ENCODE peak calls at places on chromosomes 11 and 22, in eight cellular contexts. One of them, this sample, is unnamed.

GRCh38 chr11:57546869-57547518 is 9.6 kb downstream of the SMTNL1 start:
- DNase-seq in foreskin fibroblast: peak
- DNase-seq in left lung: no peak
- DNase-seq in SJCRH30: peak
- DNase-seq in neural progenitor cell: peak
- DNase-seq in A549: peak
- DNase-seq in HFF-Myc: no peak
- DNase-seq in GM23338: peak
- DNase-seq in this sample: peak

GRCh38 chr11:93547028-93547427 is 3.8 kb upstream of the SMCO4 start:
- DNase-seq in foreskin fibroblast: no peak
- DNase-seq in left lung: no peak
- DNase-seq in SJCRH30: no peak
- DNase-seq in neural progenitor cell: no peak
- DNase-seq in A549: no peak
- DNase-seq in HFF-Myc: no peak
- DNase-seq in GM23338: no peak
- DNase-seq in this sample: no peak

GRCh38 chr11:132395434-132395833 is 1025.0 kb downstream of the NTM start:
- DNase-seq in foreskin fibroblast: no peak
- DNase-seq in left lung: no peak
- DNase-seq in SJCRH30: no peak
- DNase-seq in neural progenitor cell: no peak
- DNase-seq in A549: no peak
- DNase-seq in HFF-Myc: no peak
- DNase-seq in GM23338: no peak
- DNase-seq in this sample: no peak

GRCh38 chr11:73398721-73399120 is 22.5 kb downstream of the RELT start:
- DNase-seq in foreskin fibroblast: no peak
- DNase-seq in left lung: no peak
- DNase-seq in SJCRH30: no peak
- DNase-seq in neural progenitor cell: no peak
- DNase-seq in A549: no peak
- DNase-seq in HFF-Myc: no peak
- DNase-seq in GM23338: no peak
- DNase-seq in this sample: peak

GRCh38 chr11:37104380-37104779 is 506.3 kb upstream of the RAG2 start:
- DNase-seq in foreskin fibroblast: no peak
- DNase-seq in left lung: no peak
- DNase-seq in SJCRH30: no peak
- DNase-seq in neural progenitor cell: no peak
- DNase-seq in A549: no peak
- DNase-seq in HFF-Myc: no peak
- DNase-seq in GM23338: no peak
- DNase-seq in this sample: no peak

GRCh38 chr11:102010776-102011500 is 36.3 kb upstream of the CFAP300 start:
- DNase-seq in foreskin fibroblast: peak
- DNase-seq in left lung: peak
- DNase-seq in SJCRH30: peak
- DNase-seq in neural progenitor cell: peak
- DNase-seq in A549: peak
- DNase-seq in HFF-Myc: peak
- DNase-seq in GM23338: peak
- DNase-seq in this sample: peak

GRCh38 chr11:34348919-34349318 is 8.9 kb downstream of the ABTB2 start:
- DNase-seq in foreskin fibroblast: no peak
- DNase-seq in left lung: no peak
- DNase-seq in SJCRH30: peak
- DNase-seq in neural progenitor cell: no peak
- DNase-seq in A549: no peak
- DNase-seq in HFF-Myc: peak
- DNase-seq in GM23338: no peak
- DNase-seq in this sample: no peak

GRCh38 chr11:62141111-62142042 is 17.6 kb downstream of the INCENP start:
- DNase-seq in foreskin fibroblast: no peak
- DNase-seq in left lung: no peak
- DNase-seq in SJCRH30: no peak
- DNase-seq in neural progenitor cell: no peak
- DNase-seq in A549: no peak
- DNase-seq in HFF-Myc: no peak
- DNase-seq in GM23338: no peak
- DNase-seq in this sample: no peak

GRCh38 chr11:64665381-64665780 is 57.6 kb downstream of the NRXN2 start:
- DNase-seq in foreskin fibroblast: no peak
- DNase-seq in left lung: no peak
- DNase-seq in SJCRH30: no peak
- DNase-seq in neural progenitor cell: no peak
- DNase-seq in A549: no peak
- DNase-seq in HFF-Myc: no peak
- DNase-seq in GM23338: peak
- DNase-seq in this sample: no peak

GRCh38 chr22:35586771-35587170 is 30.4 kb downstream of the MB start:
- DNase-seq in foreskin fibroblast: no peak
- DNase-seq in left lung: no peak
- DNase-seq in SJCRH30: no peak
- DNase-seq in neural progenitor cell: no peak
- DNase-seq in A549: no peak
- DNase-seq in HFF-Myc: no peak
- DNase-seq in GM23338: no peak
- DNase-seq in this sample: no peak

GRCh38 chr11:61555051-61555969 is 25.6 kb downstream of the SYT7 start:
- DNase-seq in foreskin fibroblast: no peak
- DNase-seq in left lung: no peak
- DNase-seq in SJCRH30: no peak
- DNase-seq in neural progenitor cell: peak
- DNase-seq in A549: peak
- DNase-seq in HFF-Myc: no peak
- DNase-seq in GM23338: peak
- DNase-seq in this sample: no peak

GRCh38 chr11:45771194-45771941 is 33.6 kb upstream of the SLC35C1 start:
- DNase-seq in foreskin fibroblast: no peak
- DNase-seq in left lung: peak
- DNase-seq in SJCRH30: peak
- DNase-seq in neural progenitor cell: peak
- DNase-seq in A549: peak
- DNase-seq in HFF-Myc: peak
- DNase-seq in GM23338: peak
- DNase-seq in this sample: peak

GRCh38 chr11:47587733-47588326 is 1.4 kb downstream of the FAM180B start:
- DNase-seq in foreskin fibroblast: no peak
- DNase-seq in left lung: peak
- DNase-seq in SJCRH30: peak
- DNase-seq in neural progenitor cell: no peak
- DNase-seq in A549: no peak
- DNase-seq in HFF-Myc: no peak
- DNase-seq in GM23338: no peak
- DNase-seq in this sample: peak

GRCh38 chr11:47589504-47590025 is 3.1 kb downstream of the FAM180B start:
- DNase-seq in foreskin fibroblast: no peak
- DNase-seq in left lung: no peak
- DNase-seq in SJCRH30: no peak
- DNase-seq in neural progenitor cell: no peak
- DNase-seq in A549: no peak
- DNase-seq in HFF-Myc: no peak
- DNase-seq in GM23338: no peak
- DNase-seq in this sample: no peak

GRCh38 chr11:47587039-47587675 is 679 bp downstream of the FAM180B start:
- DNase-seq in foreskin fibroblast: no peak
- DNase-seq in left lung: no peak
- DNase-seq in SJCRH30: no peak
- DNase-seq in neural progenitor cell: no peak
- DNase-seq in A549: no peak
- DNase-seq in HFF-Myc: no peak
- DNase-seq in GM23338: no peak
- DNase-seq in this sample: no peak

GRCh38 chr11:47590026-47590861 is 3.8 kb downstream of the FAM180B start:
- DNase-seq in foreskin fibroblast: no peak
- DNase-seq in left lung: no peak
- DNase-seq in SJCRH30: no peak
- DNase-seq in neural progenitor cell: peak
- DNase-seq in A549: no peak
- DNase-seq in HFF-Myc: no peak
- DNase-seq in GM23338: peak
- DNase-seq in this sample: no peak

GRCh38 chr11:47589103-47589502 is 2.6 kb downstream of the FAM180B start:
- DNase-seq in foreskin fibroblast: no peak
- DNase-seq in left lung: no peak
- DNase-seq in SJCRH30: no peak
- DNase-seq in neural progenitor cell: no peak
- DNase-seq in A549: no peak
- DNase-seq in HFF-Myc: no peak
- DNase-seq in GM23338: no peak
- DNase-seq in this sample: no peak
- H3K4me3 ChIP-seq in foreskin fibroblast: no peak
- H3K4me3 ChIP-seq in left lung: no peak
- H3K4me3 ChIP-seq in SJCRH30: no peak
- H3K4me3 ChIP-seq in neural progenitor cell: no peak
- H3K4me3 ChIP-seq in A549: no peak
- H3K4me3 ChIP-seq in HFF-Myc: no peak
- H3K4me3 ChIP-seq in GM23338: peak
- H3K4me3 ChIP-seq in this sample: no peak

GRCh38 chr11:7512525-7513209 is 1.1 kb upstream of the PPFIBP2 start:
- DNase-seq in foreskin fibroblast: no peak
- DNase-seq in left lung: peak
- DNase-seq in SJCRH30: no peak
- DNase-seq in neural progenitor cell: no peak
- DNase-seq in A549: no peak
- DNase-seq in HFF-Myc: no peak
- DNase-seq in GM23338: peak
- DNase-seq in this sample: peak
- H3K4me3 ChIP-seq in foreskin fibroblast: peak
- H3K4me3 ChIP-seq in left lung: peak
- H3K4me3 ChIP-seq in SJCRH30: no peak
- H3K4me3 ChIP-seq in neural progenitor cell: peak
- H3K4me3 ChIP-seq in A549: peak
- H3K4me3 ChIP-seq in HFF-Myc: peak
- H3K4me3 ChIP-seq in GM23338: peak
- H3K4me3 ChIP-seq in this sample: peak

DNA sequence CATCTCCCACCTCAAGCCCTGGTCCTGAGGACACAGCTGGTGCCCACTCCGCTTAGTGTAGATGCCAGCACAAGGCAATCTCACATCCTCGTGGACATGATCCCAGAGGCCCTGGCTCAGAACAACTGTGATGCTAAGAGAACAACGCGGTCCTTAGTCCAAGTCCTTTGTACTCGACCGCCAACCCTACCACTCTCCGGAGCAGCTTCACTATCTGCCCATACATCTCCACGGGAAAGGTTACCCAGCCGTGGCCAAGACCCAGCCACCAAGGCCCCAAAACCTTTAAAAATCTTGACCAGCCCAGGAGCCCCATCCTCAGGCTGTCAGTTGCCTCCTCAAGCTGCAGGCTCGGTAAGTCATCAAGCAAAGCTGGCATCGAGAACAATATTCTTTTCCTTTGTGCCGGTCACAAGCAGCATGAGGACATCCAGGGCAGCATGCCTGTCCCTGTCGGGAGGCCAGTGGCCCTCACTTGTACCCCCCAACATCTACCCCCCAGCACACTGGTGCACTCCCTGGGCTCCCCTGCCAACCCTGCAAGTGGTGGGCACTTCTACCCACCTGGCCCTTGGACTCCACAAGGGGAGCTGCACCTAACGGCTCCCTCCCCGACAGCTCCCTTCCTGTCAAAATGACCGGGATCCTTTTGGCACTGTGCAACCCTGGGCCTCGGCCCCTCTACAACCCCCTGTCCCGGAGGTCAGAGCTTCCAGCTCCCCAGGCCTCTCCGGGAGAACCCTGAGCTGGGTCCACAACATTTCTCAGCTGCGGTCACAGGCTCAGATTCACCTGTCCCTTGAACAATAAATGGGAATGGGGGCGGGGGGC is 2.5 kb downstream of the OSBPL5 start:
- DNase-seq in foreskin fibroblast: no peak
- DNase-seq in left lung: peak
- DNase-seq in SJCRH30: no peak
- DNase-seq in neural progenitor cell: no peak
- DNase-seq in A549: no peak
- DNase-seq in HFF-Myc: no peak
- DNase-seq in GM23338: no peak
- DNase-seq in this sample: peak
- H3K4me3 ChIP-seq in foreskin fibroblast: peak
- H3K4me3 ChIP-seq in left lung: no peak
- H3K4me3 ChIP-seq in SJCRH30: no peak
- H3K4me3 ChIP-seq in neural progenitor cell: no peak
- H3K4me3 ChIP-seq in A549: no peak
- H3K4me3 ChIP-seq in HFF-Myc: peak
- H3K4me3 ChIP-seq in GM23338: no peak
- H3K4me3 ChIP-seq in this sample: no peak

GRCh38 chr11:130087294-130087926 is 17.7 kb downstream of the APLP2 start:
- DNase-seq in foreskin fibroblast: no peak
- DNase-seq in left lung: no peak
- DNase-seq in SJCRH30: no peak
- DNase-seq in neural progenitor cell: no peak
- DNase-seq in A549: no peak
- DNase-seq in HFF-Myc: no peak
- DNase-seq in GM23338: no peak
- DNase-seq in this sample: no peak
- H3K4me3 ChIP-seq in foreskin fibroblast: no peak
- H3K4me3 ChIP-seq in left lung: no peak
- H3K4me3 ChIP-seq in SJCRH30: no peak
- H3K4me3 ChIP-seq in neural progenitor cell: peak
- H3K4me3 ChIP-seq in A549: no peak
- H3K4me3 ChIP-seq in HFF-Myc: no peak
- H3K4me3 ChIP-seq in GM23338: peak
- H3K4me3 ChIP-seq in this sample: no peak

DNA sequence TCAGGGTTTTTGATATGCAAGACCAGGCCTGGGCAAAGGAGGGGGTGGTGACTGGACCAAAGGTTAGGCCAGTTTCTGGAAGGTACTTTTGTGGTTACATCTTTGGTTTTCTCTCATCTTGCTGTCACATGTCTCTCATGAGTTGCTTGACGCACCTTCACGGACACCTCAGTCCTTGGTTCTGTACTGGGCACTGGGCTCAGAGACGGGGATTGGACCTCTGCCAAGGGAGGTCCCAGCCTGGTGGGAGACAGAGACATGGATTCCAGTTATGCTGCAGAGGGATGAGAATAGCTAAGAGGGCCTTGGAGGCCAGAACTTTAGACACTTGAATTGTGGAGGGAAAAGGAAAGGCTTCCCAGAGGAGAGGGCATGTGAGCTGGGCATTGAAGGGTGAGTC is 1.7 kb downstream of the USP35 start:
- DNase-seq in foreskin fibroblast: no peak
- DNase-seq in left lung: no peak
- DNase-seq in SJCRH30: no peak
- DNase-seq in neural progenitor cell: no peak
- DNase-seq in A549: no peak
- DNase-seq in HFF-Myc: no peak
- DNase-seq in GM23338: no peak
- DNase-seq in this sample: no peak
- H3K4me3 ChIP-seq in foreskin fibroblast: peak
- H3K4me3 ChIP-seq in left lung: peak
- H3K4me3 ChIP-seq in SJCRH30: no peak
- H3K4me3 ChIP-seq in neural progenitor cell: no peak
- H3K4me3 ChIP-seq in A549: no peak
- H3K4me3 ChIP-seq in HFF-Myc: no peak
- H3K4me3 ChIP-seq in GM23338: no peak
- H3K4me3 ChIP-seq in this sample: no peak